ENCODE peak calls at places on chromosome 1, in four cellular contexts. One of them, this sample, is unnamed.

GRCh38 chr1:12138196-12139183 is 28.3 kb upstream of the TNFRSF1B start:
- DNase-seq in GM12891: no peak
- DNase-seq in H1: no peak
- DNase-seq in K562: no peak
- DNase-seq in this sample: no peak

GRCh38 chr1:115313173-115313572 is 24.9 kb downstream of the NGF start:
- DNase-seq in GM12891: no peak
- DNase-seq in K562: no peak
- DNase-seq in H1: no peak
- DNase-seq in this sample: no peak

GRCh38 chr1:88394958-88395357 is 289.1 kb upstream of the PKN2 start:
- DNase-seq in H1: no peak
- DNase-seq in GM12891: no peak
- DNase-seq in K562: no peak
- DNase-seq in this sample: no peak

GRCh38 chr1:109768700-109769325 is 5.1 kb upstream of the EPS8L3 start:
- DNase-seq in K562: no peak
- DNase-seq in H1: no peak
- DNase-seq in GM12891: no peak
- DNase-seq in this sample: no peak

GRCh38 chr1:55155522-55155921 is 59.6 kb downstream of the USP24 start:
- DNase-seq in GM12891: no peak
- DNase-seq in K562: no peak
- DNase-seq in H1: no peak
- DNase-seq in this sample: no peak

GRCh38 chr1:74343191-74343590 is 108.0 kb downstream of the TNNI3K start:
- DNase-seq in K562: no peak
- DNase-seq in GM12891: no peak
- DNase-seq in H1: no peak
- DNase-seq in this sample: no peak

GRCh38 chr1:20147846-20148570 is 8.9 kb downstream of the PLA2G2F start:
- DNase-seq in GM12891: no peak
- DNase-seq in K562: no peak
- DNase-seq in H1: no peak
- DNase-seq in this sample: no peak

GRCh38 chr1:53394306-53394705 is 64.9 kb upstream of the DMRTB1 start:
- DNase-seq in H1: no peak
- DNase-seq in K562: no peak
- DNase-seq in GM12891: no peak
- DNase-seq in this sample: no peak

GRCh38 chr1:177487481-177487880 is 316.7 kb downstream of the BRINP2 start:
- DNase-seq in K562: no peak
- DNase-seq in H1: peak
- DNase-seq in GM12891: no peak
- DNase-seq in this sample: no peak

DNA sequence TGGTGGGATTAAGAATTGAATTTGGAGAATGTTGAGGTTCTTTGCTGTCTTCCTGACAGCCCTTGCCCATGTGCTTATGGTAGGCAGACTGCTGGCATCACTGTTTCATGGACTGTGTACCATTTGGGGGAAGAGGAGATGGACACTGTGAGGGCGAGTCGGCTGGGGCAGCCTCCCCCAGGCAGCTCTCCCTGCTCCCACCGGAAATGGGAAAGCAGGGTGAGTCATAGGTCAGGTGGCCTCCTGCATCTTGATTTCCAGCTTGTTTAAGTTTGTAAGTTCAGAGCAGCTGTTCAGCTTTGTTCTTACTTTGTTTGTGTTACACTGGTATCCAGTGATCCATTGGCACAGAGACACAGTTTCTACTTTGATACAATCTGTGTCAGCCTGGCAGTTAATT is 87.2 kb upstream of the CNIH3 start:
- DNase-seq in H1: no peak
- DNase-seq in K562: peak
- DNase-seq in GM12891: no peak
- DNase-seq in this sample: no peak
- TF ChIP-seq TAF1 in H1: no peak
- TF ChIP-seq TAF1 in K562: no peak
- TF ChIP-seq TAF1 in GM12891: no peak
- TF ChIP-seq TAF1 in this sample: no peak

GRCh38 chr1:24096737-24097103 is 15.2 kb downstream of the MYOM3 start:
- DNase-seq in GM12891: no peak
- DNase-seq in K562: no peak
- DNase-seq in H1: no peak
- DNase-seq in this sample: no peak

GRCh38 chr1:24094554-24094953 is 17.4 kb downstream of the MYOM3 start:
- DNase-seq in GM12891: no peak
- DNase-seq in K562: no peak
- DNase-seq in H1: no peak
- DNase-seq in this sample: no peak

GRCh38 chr1:24095140-24095859 is 16.6 kb downstream of the MYOM3 start:
- DNase-seq in K562: no peak
- DNase-seq in H1: no peak
- DNase-seq in GM12891: no peak
- DNase-seq in this sample: no peak

GRCh38 chr1:24097663-24098062 is 14.3 kb downstream of the MYOM3 start:
- DNase-seq in K562: no peak
- DNase-seq in GM12891: no peak
- DNase-seq in H1: no peak
- DNase-seq in this sample: no peak

GRCh38 chr1:24096009-24096736 is 15.8 kb downstream of the MYOM3 start:
- DNase-seq in K562: no peak
- DNase-seq in GM12891: no peak
- DNase-seq in H1: no peak
- DNase-seq in this sample: no peak
- TF ChIP-seq POLR2A in K562: no peak
- TF ChIP-seq POLR2A in GM12891: no peak
- TF ChIP-seq POLR2A in H1: no peak
- TF ChIP-seq POLR2A in this sample: no peak

DNA sequence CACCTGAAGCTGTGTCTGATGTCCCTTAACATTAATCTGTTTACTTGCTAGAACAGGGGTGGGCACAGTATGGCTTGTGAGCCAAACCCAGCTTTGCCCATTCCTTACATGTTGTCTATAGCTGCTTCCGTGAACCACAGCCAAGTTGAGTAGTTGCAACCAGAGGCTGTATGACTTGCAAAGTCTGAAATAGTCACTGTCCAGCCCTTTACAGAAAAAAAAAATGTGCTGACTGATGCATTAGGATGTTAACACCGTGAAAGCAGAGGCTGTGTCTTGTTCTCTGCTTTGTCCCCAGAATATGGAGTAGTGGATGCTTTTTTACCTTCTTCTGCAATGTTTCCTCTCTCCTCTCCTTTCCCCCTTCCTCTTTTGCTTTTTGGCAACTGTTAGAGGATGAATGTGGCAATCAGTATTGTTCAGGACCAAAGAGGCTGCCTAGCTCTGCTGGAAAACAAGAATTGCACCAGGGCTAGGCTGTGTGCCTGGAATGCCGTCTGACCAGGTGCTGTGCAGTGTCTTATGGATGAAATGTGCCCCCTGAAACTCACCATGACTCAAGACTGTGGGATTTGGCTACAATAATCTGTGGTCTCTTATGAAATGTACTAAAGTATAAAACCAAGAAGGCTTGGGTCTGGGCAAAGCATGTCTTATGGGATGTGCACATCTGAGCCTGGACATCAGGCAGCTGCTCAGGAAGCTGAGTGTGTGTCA is 79.6 kb upstream of the GCLM start:
- DNase-seq in H1: no peak
- DNase-seq in K562: no peak
- DNase-seq in GM12891: no peak
- DNase-seq in this sample: no peak
- TF ChIP-seq TAF1 in H1: no peak
- TF ChIP-seq TAF1 in K562: no peak
- TF ChIP-seq TAF1 in GM12891: no peak
- TF ChIP-seq TAF1 in this sample: no peak

GRCh38 chr1:198638894-198639319 is at the start of gene PTPRC:
- DNase-seq in GM12891: no peak
- DNase-seq in K562: no peak
- DNase-seq in H1: no peak
- DNase-seq in this sample: no peak
- TF ChIP-seq POLR2A in GM12891: peak
- TF ChIP-seq POLR2A in K562: peak
- TF ChIP-seq POLR2A in H1: no peak
- TF ChIP-seq POLR2A in this sample: peak

DNA sequence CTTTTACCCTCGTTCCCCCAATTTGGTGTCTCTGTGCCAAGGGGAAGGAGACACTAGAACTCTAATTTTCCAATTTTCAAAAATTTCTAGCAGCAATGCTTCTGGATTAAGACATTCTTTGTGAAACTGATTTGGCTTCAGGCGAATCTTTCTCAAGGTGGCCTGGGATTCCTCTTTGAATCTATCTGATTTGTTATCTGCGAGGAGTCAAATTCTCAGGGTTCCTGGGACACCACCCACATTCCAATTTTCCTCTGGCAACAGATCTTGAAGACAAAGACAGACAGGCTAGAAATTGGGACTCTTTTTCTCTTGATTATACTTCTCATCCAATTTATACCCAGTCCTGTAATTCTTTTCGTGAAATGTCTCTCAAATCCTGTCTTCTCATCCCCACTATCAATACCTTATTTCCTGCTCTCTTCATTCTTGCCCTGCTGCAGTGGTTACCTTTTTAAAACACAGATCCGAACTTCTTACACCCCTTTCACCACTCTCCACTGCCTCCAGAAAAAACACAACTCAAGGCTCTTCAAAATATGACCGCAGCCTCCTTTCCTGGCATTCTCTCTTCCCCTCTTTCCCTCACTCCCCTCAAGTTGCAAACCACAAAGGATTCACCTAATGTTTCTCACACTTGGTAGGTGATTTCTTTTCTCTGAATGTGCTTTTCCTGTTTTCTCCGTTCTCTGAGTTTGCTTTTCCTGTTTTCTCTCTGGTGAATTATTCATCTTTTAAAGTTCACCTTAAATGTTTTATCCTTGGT is 2.7 kb upstream of the MPZL1 start:
- DNase-seq in H1: no peak
- DNase-seq in K562: no peak
- DNase-seq in GM12891: no peak
- DNase-seq in this sample: no peak
- TF ChIP-seq TAF1 in H1: no peak
- TF ChIP-seq TAF1 in K562: no peak
- TF ChIP-seq TAF1 in GM12891: no peak
- TF ChIP-seq TAF1 in this sample: no peak

DNA sequence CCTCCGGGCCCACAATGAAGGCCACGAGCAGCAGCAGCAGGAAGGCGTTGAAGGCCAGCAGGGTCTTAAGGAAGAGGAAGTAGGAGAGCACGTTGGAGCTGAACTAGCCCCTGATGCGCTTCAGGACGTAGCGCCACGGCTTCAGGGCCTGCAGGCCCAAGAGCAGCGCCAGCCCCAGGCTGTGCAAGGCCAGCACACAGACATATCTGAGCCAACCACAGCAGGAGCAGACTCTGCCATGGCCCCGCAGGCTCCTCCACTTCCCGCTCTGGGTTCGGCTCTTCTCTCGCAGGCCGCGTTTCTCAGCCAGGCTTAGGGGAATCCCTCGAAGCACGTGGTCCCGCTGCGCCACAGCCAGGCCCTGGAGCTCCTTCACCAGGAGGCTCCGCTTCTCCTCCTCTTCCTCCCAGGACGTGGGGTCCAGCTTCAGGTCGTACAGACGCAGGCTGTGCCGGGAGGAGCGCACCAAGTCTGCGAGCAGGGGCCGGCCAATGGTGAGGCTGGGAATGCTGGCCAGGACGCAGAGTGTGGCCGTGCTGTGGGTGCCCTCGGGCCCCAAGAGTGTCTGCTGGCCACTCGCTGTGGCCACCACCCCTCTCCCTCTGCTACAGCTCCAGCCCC is 41.7 kb downstream of the ZNF691 start:
- DNase-seq in H1: no peak
- DNase-seq in K562: no peak
- DNase-seq in GM12891: no peak
- DNase-seq in this sample: no peak
- TF ChIP-seq POLR2A in H1: no peak
- TF ChIP-seq POLR2A in K562: no peak
- TF ChIP-seq POLR2A in GM12891: no peak
- TF ChIP-seq POLR2A in this sample: no peak

GRCh38 chr1:186498695-186499389 is 37.9 kb upstream of the PDC start:
- DNase-seq in H1: no peak
- DNase-seq in K562: no peak
- DNase-seq in GM12891: no peak
- DNase-seq in this sample: no peak
- TF ChIP-seq TAF1 in H1: no peak
- TF ChIP-seq TAF1 in K562: no peak
- TF ChIP-seq TAF1 in GM12891: no peak
- TF ChIP-seq TAF1 in this sample: no peak